ENCODE peak calls at places on chromosomes 4 and X, in six cellular contexts. A, G, V, S, B and U are unnamed samples.

GRCh38 chrX:41033299-41033698 is 51.9 kb upstream of the USP9X start:
- DNase-seq in B (no peak), G (peak), A (no peak), S (no peak), V (no peak), U (no peak)

GRCh38 chr4:159006202-159006601 is 96.7 kb upstream of the RAPGEF2 start:
- DNase-seq in V (peak), G (no peak), S (peak), A (no peak), B (no peak), U (no peak)

GRCh38 chrX:107324493-107325310 is 118.3 kb downstream of the DNAAF6 start:
- DNase-seq in V (peak), G (peak), A (no peak), S (no peak), B (no peak), U (peak)

GRCh38 chr4:2443061-2443730 is 24.4 kb downstream of the CFAP99 start:
- DNase-seq in B (no peak), V (no peak), G (no peak), S (no peak), A (no peak), U (no peak)

GRCh38 chrX:130083656-130084382 is 26.5 kb downstream of the ELF4 start:
- DNase-seq in V (no peak), S (no peak), A (peak), B (no peak), G (no peak), U (no peak)

GRCh38 chr4:24470681-24471622 is 113.4 kb downstream of the DHX15 start:
- DNase-seq in S (no peak), B (no peak), V (peak), G (no peak), A (no peak), U (no peak)

GRCh38 chr4:107825072-107825789 is 499 bp downstream of the SGMS2 start:
- DNase-seq in V (peak), B (no peak), G (no peak), S (no peak), A (no peak), U (no peak)

GRCh38 chrX:24846551-24847170 is 152.9 kb downstream of the POLA1 start:
- DNase-seq in G (no peak), V (no peak), S (no peak), B (no peak), A (no peak), U (no peak)

GRCh38 chr4:56640907-56641493 is 40.1 kb downstream of the HOPX start:
- DNase-seq in B (no peak), S (no peak), V (no peak), A (no peak), G (no peak), U (no peak)

GRCh38 chr4:100933628-100934027 is 413.7 kb downstream of the PPP3CA start:
- DNase-seq in S (peak), G (no peak), B (no peak), A (no peak), V (no peak), U (no peak)

GRCh38 chr4:42150653-42151567 is 1.5 kb downstream of the BEND4 start:
- DNase-seq in A (no peak), S (no peak), G (no peak), B (no peak), V (no peak), U (no peak)

GRCh38 chrX:9955506-9955905 is 11.7 kb upstream of the CLDN34 start:
- DNase-seq in S (peak), G (no peak), B (no peak), A (no peak), V (no peak), U (no peak)